ENCODE peak calls at places on chromosomes 12 and 14, in seven cellular contexts. One of them, this sample, is unnamed.

GRCh38 chr12:52454411-52455201 is 2.7 kb upstream of the KRT6B start:
- DNase-seq in A549: no peak
- DNase-seq in psoas muscle: no peak
- DNase-seq in astrocyte of the spinal cord: no peak
- DNase-seq in neural crest cell: no peak
- DNase-seq in upper lobe of right lung: no peak
- DNase-seq in CD4-positive, alpha-beta T cell: no peak
- DNase-seq in this sample: no peak

GRCh38 chr12:20946732-20947131 is 136.2 kb downstream of the SLCO1B3 start:
- DNase-seq in neural crest cell: peak
- DNase-seq in CD4-positive, alpha-beta T cell: no peak
- DNase-seq in upper lobe of right lung: no peak
- DNase-seq in astrocyte of the spinal cord: peak
- DNase-seq in psoas muscle: no peak
- DNase-seq in A549: peak
- DNase-seq in this sample: no peak

GRCh38 chr14:80965041-80965440 is 9.6 kb downstream of the TSHR start:
- DNase-seq in CD4-positive, alpha-beta T cell: no peak
- DNase-seq in neural crest cell: no peak
- DNase-seq in psoas muscle: no peak
- DNase-seq in upper lobe of right lung: no peak
- DNase-seq in A549: no peak
- DNase-seq in astrocyte of the spinal cord: no peak
- DNase-seq in this sample: no peak

GRCh38 chr12:111886662-111887545 is 44.9 kb downstream of the MAPKAPK5 start:
- DNase-seq in psoas muscle: no peak
- DNase-seq in CD4-positive, alpha-beta T cell: no peak
- DNase-seq in A549: no peak
- DNase-seq in neural crest cell: no peak
- DNase-seq in astrocyte of the spinal cord: no peak
- DNase-seq in upper lobe of right lung: no peak
- DNase-seq in this sample: no peak

GRCh38 chr12:122979908-122980191 is 631 bp upstream of the ARL6IP4 start:
- DNase-seq in neural crest cell: no peak
- DNase-seq in psoas muscle: no peak
- DNase-seq in astrocyte of the spinal cord: no peak
- DNase-seq in upper lobe of right lung: no peak
- DNase-seq in A549: no peak
- DNase-seq in CD4-positive, alpha-beta T cell: no peak
- DNase-seq in this sample: no peak

GRCh38 chr12:41486718-41487117 is 298.6 kb downstream of the PDZRN4 start:
- DNase-seq in astrocyte of the spinal cord: peak
- DNase-seq in A549: no peak
- DNase-seq in upper lobe of right lung: no peak
- DNase-seq in neural crest cell: no peak
- DNase-seq in psoas muscle: no peak
- DNase-seq in CD4-positive, alpha-beta T cell: no peak
- DNase-seq in this sample: no peak

GRCh38 chr14:86673523-86673969 is 1143.6 kb downstream of the FLRT2 start:
- DNase-seq in psoas muscle: no peak
- DNase-seq in upper lobe of right lung: no peak
- DNase-seq in A549: no peak
- DNase-seq in CD4-positive, alpha-beta T cell: no peak
- DNase-seq in neural crest cell: no peak
- DNase-seq in astrocyte of the spinal cord: no peak
- DNase-seq in this sample: no peak

GRCh38 chr14:99752486-99753121 is 40.6 kb upstream of the EML1 start:
- DNase-seq in astrocyte of the spinal cord: peak
- DNase-seq in CD4-positive, alpha-beta T cell: no peak
- DNase-seq in A549: peak
- DNase-seq in upper lobe of right lung: no peak
- DNase-seq in psoas muscle: no peak
- DNase-seq in neural crest cell: no peak
- DNase-seq in this sample: peak

GRCh38 chr12:96238336-96239031 is 44.3 kb downstream of the ELK3 start:
- DNase-seq in astrocyte of the spinal cord: no peak
- DNase-seq in neural crest cell: no peak
- DNase-seq in psoas muscle: no peak
- DNase-seq in upper lobe of right lung: no peak
- DNase-seq in A549: no peak
- DNase-seq in CD4-positive, alpha-beta T cell: no peak
- DNase-seq in this sample: no peak

GRCh38 chr12:50537538-50537919 is 32.7 kb downstream of the DIP2B start:
- DNase-seq in neural crest cell: no peak
- DNase-seq in astrocyte of the spinal cord: peak
- DNase-seq in A549: peak
- DNase-seq in CD4-positive, alpha-beta T cell: no peak
- DNase-seq in upper lobe of right lung: no peak
- DNase-seq in psoas muscle: no peak
- DNase-seq in this sample: peak

GRCh38 chr12:49912846-49913245 is 9.1 kb upstream of the FAIM2 start:
- DNase-seq in astrocyte of the spinal cord: no peak
- DNase-seq in CD4-positive, alpha-beta T cell: no peak
- DNase-seq in neural crest cell: no peak
- DNase-seq in psoas muscle: no peak
- DNase-seq in upper lobe of right lung: peak
- DNase-seq in A549: no peak
- DNase-seq in this sample: no peak

GRCh38 chr12:123471374-123472068 is 13.6 kb downstream of the SNRNP35 start:
- DNase-seq in upper lobe of right lung: no peak
- DNase-seq in CD4-positive, alpha-beta T cell: no peak
- DNase-seq in neural crest cell: no peak
- DNase-seq in A549: peak
- DNase-seq in astrocyte of the spinal cord: peak
- DNase-seq in psoas muscle: peak
- DNase-seq in this sample: peak

GRCh38 chr14:99257122-99257672 is 14.8 kb downstream of the BCL11B start:
- DNase-seq in CD4-positive, alpha-beta T cell: no peak
- DNase-seq in A549: no peak
- DNase-seq in upper lobe of right lung: no peak
- DNase-seq in psoas muscle: no peak
- DNase-seq in astrocyte of the spinal cord: no peak
- DNase-seq in neural crest cell: no peak
- DNase-seq in this sample: no peak

GRCh38 chr14:59869381-59870255 is 958 bp downstream of the RTN1 start:
- DNase-seq in psoas muscle: peak
- DNase-seq in astrocyte of the spinal cord: no peak
- DNase-seq in CD4-positive, alpha-beta T cell: no peak
- DNase-seq in A549: no peak
- DNase-seq in neural crest cell: peak
- DNase-seq in upper lobe of right lung: no peak
- DNase-seq in this sample: no peak

GRCh38 chr12:96026331-96026730 is 9.1 kb downstream of the LTA4H start:
- DNase-seq in upper lobe of right lung: no peak
- DNase-seq in A549: no peak
- DNase-seq in CD4-positive, alpha-beta T cell: no peak
- DNase-seq in neural crest cell: no peak
- DNase-seq in astrocyte of the spinal cord: no peak
- DNase-seq in psoas muscle: no peak
- DNase-seq in this sample: no peak

GRCh38 chr14:87097021-87097420 is 896.0 kb downstream of the GALC start:
- DNase-seq in upper lobe of right lung: no peak
- DNase-seq in psoas muscle: no peak
- DNase-seq in neural crest cell: no peak
- DNase-seq in A549: no peak
- DNase-seq in astrocyte of the spinal cord: peak
- DNase-seq in CD4-positive, alpha-beta T cell: no peak
- DNase-seq in this sample: no peak

GRCh38 chr12:98635657-98636323 is 8.8 kb downstream of the IKBIP start:
- DNase-seq in neural crest cell: no peak
- DNase-seq in upper lobe of right lung: no peak
- DNase-seq in astrocyte of the spinal cord: peak
- DNase-seq in psoas muscle: no peak
- DNase-seq in CD4-positive, alpha-beta T cell: no peak
- DNase-seq in A549: peak
- DNase-seq in this sample: peak

GRCh38 chr12:77189463-77189862 is 124.1 kb upstream of the E2F7 start:
- DNase-seq in psoas muscle: no peak
- DNase-seq in astrocyte of the spinal cord: peak
- DNase-seq in neural crest cell: no peak
- DNase-seq in CD4-positive, alpha-beta T cell: no peak
- DNase-seq in A549: no peak
- DNase-seq in upper lobe of right lung: no peak
- DNase-seq in this sample: peak

GRCh38 chr12:27924350-27925140 is 48.0 kb downstream of the PTHLH start:
- DNase-seq in CD4-positive, alpha-beta T cell: no peak
- DNase-seq in upper lobe of right lung: no peak
- DNase-seq in neural crest cell: no peak
- DNase-seq in A549: no peak
- DNase-seq in psoas muscle: no peak
- DNase-seq in astrocyte of the spinal cord: peak
- DNase-seq in this sample: peak

GRCh38 chr12:42590324-42590934 is 883 bp upstream of the PRICKLE1 start:
- DNase-seq in psoas muscle: peak
- DNase-seq in CD4-positive, alpha-beta T cell: no peak
- DNase-seq in A549: peak
- DNase-seq in upper lobe of right lung: no peak
- DNase-seq in astrocyte of the spinal cord: no peak
- DNase-seq in neural crest cell: no peak
- DNase-seq in this sample: no peak

GRCh38 chr12:124881123-124881522 is 17.5 kb upstream of the SCARB1 start:
- DNase-seq in upper lobe of right lung: no peak
- DNase-seq in CD4-positive, alpha-beta T cell: no peak
- DNase-seq in psoas muscle: no peak
- DNase-seq in A549: no peak
- DNase-seq in astrocyte of the spinal cord: no peak
- DNase-seq in neural crest cell: no peak
- DNase-seq in this sample: no peak

GRCh38 chr12:97283297-97283696 is 179.3 kb upstream of the RMST start:
- DNase-seq in A549: no peak
- DNase-seq in psoas muscle: no peak
- DNase-seq in astrocyte of the spinal cord: no peak
- DNase-seq in upper lobe of right lung: no peak
- DNase-seq in neural crest cell: no peak
- DNase-seq in CD4-positive, alpha-beta T cell: no peak
- DNase-seq in this sample: no peak
- TF ChIP-seq CTCF in A549: no peak
- TF ChIP-seq CTCF in psoas muscle: no peak
- TF ChIP-seq CTCF in astrocyte of the spinal cord: no peak
- TF ChIP-seq CTCF in upper lobe of right lung: no peak
- TF ChIP-seq CTCF in neural crest cell: peak
- TF ChIP-seq CTCF in CD4-positive, alpha-beta T cell: no peak
- TF ChIP-seq CTCF in this sample: no peak

GRCh38 chr14:23051482-23051881 is 5.8 kb downstream of the CDH24 start:
- DNase-seq in astrocyte of the spinal cord: no peak
- DNase-seq in psoas muscle: no peak
- DNase-seq in A549: no peak
- DNase-seq in upper lobe of right lung: no peak
- DNase-seq in CD4-positive, alpha-beta T cell: no peak
- DNase-seq in neural crest cell: no peak
- DNase-seq in this sample: no peak

GRCh38 chr14:23053426-23053825 is 3.9 kb downstream of the CDH24 start:
- DNase-seq in neural crest cell: no peak
- DNase-seq in psoas muscle: no peak
- DNase-seq in astrocyte of the spinal cord: no peak
- DNase-seq in CD4-positive, alpha-beta T cell: no peak
- DNase-seq in upper lobe of right lung: peak
- DNase-seq in A549: no peak
- DNase-seq in this sample: no peak

GRCh38 chr14:23054000-23054811 is 3.1 kb downstream of the CDH24 start:
- DNase-seq in upper lobe of right lung: peak
- DNase-seq in A549: no peak
- DNase-seq in CD4-positive, alpha-beta T cell: peak
- DNase-seq in psoas muscle: peak
- DNase-seq in astrocyte of the spinal cord: no peak
- DNase-seq in neural crest cell: no peak
- DNase-seq in this sample: no peak

GRCh38 chr14:23052671-23053070 is 4.6 kb downstream of the CDH24 start:
- DNase-seq in psoas muscle: no peak
- DNase-seq in neural crest cell: no peak
- DNase-seq in A549: no peak
- DNase-seq in CD4-positive, alpha-beta T cell: no peak
- DNase-seq in upper lobe of right lung: peak
- DNase-seq in astrocyte of the spinal cord: no peak
- DNase-seq in this sample: no peak

GRCh38 chr14:23052182-23052623 is 5.1 kb downstream of the CDH24 start:
- DNase-seq in neural crest cell: no peak
- DNase-seq in upper lobe of right lung: no peak
- DNase-seq in CD4-positive, alpha-beta T cell: no peak
- DNase-seq in A549: peak
- DNase-seq in astrocyte of the spinal cord: no peak
- DNase-seq in psoas muscle: peak
- DNase-seq in this sample: no peak
- TF ChIP-seq CTCF in neural crest cell: no peak
- TF ChIP-seq CTCF in upper lobe of right lung: no peak
- TF ChIP-seq CTCF in CD4-positive, alpha-beta T cell: no peak
- TF ChIP-seq CTCF in A549: no peak
- TF ChIP-seq CTCF in astrocyte of the spinal cord: peak
- TF ChIP-seq CTCF in psoas muscle: no peak
- TF ChIP-seq CTCF in this sample: no peak

DNA sequence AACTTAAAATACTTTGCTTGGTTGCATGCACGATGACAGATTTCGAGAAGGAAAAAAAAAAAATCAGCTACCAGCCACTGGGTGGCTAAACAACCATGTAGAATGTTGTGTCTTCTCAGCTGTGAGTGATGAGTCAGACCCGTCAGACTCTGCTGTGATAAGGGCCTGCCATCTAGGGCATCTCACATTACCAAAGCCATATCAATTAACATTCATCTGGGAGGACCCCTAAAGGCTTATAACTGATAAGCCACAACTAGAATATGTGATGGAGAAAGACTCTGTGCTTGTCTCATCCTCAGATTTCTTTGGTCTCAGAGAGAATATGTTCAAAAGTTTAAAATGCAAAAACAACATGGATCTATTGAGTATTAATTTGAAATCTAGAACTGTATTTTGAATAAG is 111.5 kb downstream of the PAX9 start:
- DNase-seq in neural crest cell: no peak
- DNase-seq in psoas muscle: no peak
- DNase-seq in astrocyte of the spinal cord: peak
- DNase-seq in CD4-positive, alpha-beta T cell: no peak
- DNase-seq in upper lobe of right lung: no peak
- DNase-seq in A549: peak
- DNase-seq in this sample: no peak
- TF ChIP-seq CTCF in neural crest cell: peak
- TF ChIP-seq CTCF in psoas muscle: no peak
- TF ChIP-seq CTCF in astrocyte of the spinal cord: no peak
- TF ChIP-seq CTCF in CD4-positive, alpha-beta T cell: no peak
- TF ChIP-seq CTCF in upper lobe of right lung: no peak
- TF ChIP-seq CTCF in A549: peak
- TF ChIP-seq CTCF in this sample: peak

GRCh38 chr12:26833692-26834168 is 736 bp upstream of the ITPR2 start:
- DNase-seq in neural crest cell: peak
- DNase-seq in CD4-positive, alpha-beta T cell: peak
- DNase-seq in A549: peak
- DNase-seq in psoas muscle: no peak
- DNase-seq in upper lobe of right lung: peak
- DNase-seq in astrocyte of the spinal cord: peak
- DNase-seq in this sample: no peak

GRCh38 chr12:26830358-26830757 is 2.6 kb downstream of the ITPR2 start:
- DNase-seq in A549: no peak
- DNase-seq in neural crest cell: no peak
- DNase-seq in CD4-positive, alpha-beta T cell: no peak
- DNase-seq in psoas muscle: no peak
- DNase-seq in astrocyte of the spinal cord: no peak
- DNase-seq in upper lobe of right lung: no peak
- DNase-seq in this sample: no peak

GRCh38 chr12:26830783-26831601 is 2.0 kb downstream of the ITPR2 start:
- DNase-seq in astrocyte of the spinal cord: no peak
- DNase-seq in A549: no peak
- DNase-seq in upper lobe of right lung: no peak
- DNase-seq in neural crest cell: no peak
- DNase-seq in CD4-positive, alpha-beta T cell: no peak
- DNase-seq in psoas muscle: no peak
- DNase-seq in this sample: no peak

GRCh38 chr12:26832817-26833691 is at the start of gene ITPR2:
- DNase-seq in astrocyte of the spinal cord: peak
- DNase-seq in psoas muscle: peak
- DNase-seq in A549: peak
- DNase-seq in neural crest cell: peak
- DNase-seq in CD4-positive, alpha-beta T cell: peak
- DNase-seq in upper lobe of right lung: peak
- DNase-seq in this sample: peak

GRCh38 chr12:26831959-26832816 is 806 bp downstream of the ITPR2 start:
- DNase-seq in upper lobe of right lung: peak
- DNase-seq in psoas muscle: peak
- DNase-seq in astrocyte of the spinal cord: peak
- DNase-seq in A549: peak
- DNase-seq in neural crest cell: peak
- DNase-seq in CD4-positive, alpha-beta T cell: peak
- DNase-seq in this sample: peak
- TF ChIP-seq CTCF in upper lobe of right lung: no peak
- TF ChIP-seq CTCF in psoas muscle: no peak
- TF ChIP-seq CTCF in astrocyte of the spinal cord: peak
- TF ChIP-seq CTCF in A549: peak
- TF ChIP-seq CTCF in neural crest cell: no peak
- TF ChIP-seq CTCF in CD4-positive, alpha-beta T cell: no peak
- TF ChIP-seq CTCF in this sample: peak